ENCODE peak calls at places on chromosomes 2 and 18, in five cellular contexts. X, A, W, R and T are unnamed samples.
A peak's percentile ranks its signal among the peaks of the same experiment; 100 is the strongest.

GRCh38 chr18:49682301-49683190 is 120.7 kb downstream of the LIPG start:
- DNase-seq in X (no peak), A (no peak), W (no peak), R (no peak), T (no peak)

GRCh38 chr2:21070322-21071257 is 26.7 kb upstream of the APOB start:
- DNase-seq in X (no peak), A (no peak), W (no peak), R (no peak), T (no peak)

GRCh38 chr18:40874233-40874632 is 1080.8 kb upstream of the PIK3C3 start:
- DNase-seq in X (peak; percentile 21), A (peak; percentile 34), W (no peak), R (no peak), T (no peak)

GRCh38 chr2:41899189-41899588 is 148.6 kb upstream of the PKDCC start:
- DNase-seq in X (peak; percentile 57), A (peak; percentile 43), W (no peak), R (no peak), T (no peak)

GRCh38 chr2:201654611-201655384 is 11.5 kb upstream of the TMEM237 start:
- DNase-seq in X (peak; percentile 68), A (peak; percentile 74), W (no peak), R (no peak), T (no peak)

GRCh38 chr2:68302281-68302680 is 17.5 kb downstream of the CNRIP1 start:
- DNase-seq in X (no peak), A (no peak), W (no peak), R (no peak), T (no peak)

GRCh38 chr18:36364911-36365624 is 67.6 kb downstream of the FHOD3 start:
- DNase-seq in X (no peak), A (no peak), W (no peak), R (no peak), T (no peak)

GRCh38 chr2:223897669-223898314 is 47.3 kb downstream of the WDFY1 start:
- DNase-seq in X (no peak), A (no peak), W (no peak), R (no peak), T (peak; percentile 39)

GRCh38 chr2:148955798-148956197 is 80.8 kb downstream of the KIF5C start:
- DNase-seq in X (no peak), A (no peak), W (no peak), R (no peak), T (no peak)

GRCh38 chr2:67259581-67260347 is 137.4 kb upstream of the ETAA1 start:
- DNase-seq in X (peak; percentile 79), A (peak; percentile 80), W (no peak), R (no peak), T (no peak)

GRCh38 chr2:110828330-110828729 is 96.0 kb downstream of the ACOXL start:
- DNase-seq in X (no peak), A (no peak), W (no peak), R (no peak), T (no peak)

GRCh38 chr2:28648671-28649395 is 102.8 kb upstream of the PPP1CB start:
- DNase-seq in X (no peak), A (no peak), W (no peak), R (no peak), T (no peak)

GRCh38 chr18:73827801-73828200 is 319.8 kb downstream of the FBXO15 start:
- DNase-seq in X (no peak), A (no peak), W (no peak), R (no peak), T (no peak)

GRCh38 chr2:208163489-208163888 is at the start of gene CRYGA:
- DNase-seq in X (no peak), A (no peak), W (no peak), R (no peak), T (no peak)

GRCh38 chr2:82735336-82735735 is 1723.7 kb downstream of the SUCLG1 start:
- DNase-seq in X (no peak), A (no peak), W (no peak), R (no peak), T (no peak)

GRCh38 chr2:85183078-85183477 is 49.9 kb downstream of the TCF7L1 start:
- DNase-seq in X (no peak), A (no peak), W (no peak), R (no peak), T (no peak)

GRCh38 chr2:99861376-99861760 is 281.0 kb downstream of the AFF3 start:
- DNase-seq in X (no peak), A (peak; percentile 83), W (no peak), R (no peak), T (no peak)

GRCh38 chr18:10443001-10443400 is 11.4 kb upstream of the APCDD1 start:
- DNase-seq in X (no peak), A (no peak), W (no peak), R (no peak), T (no peak)

GRCh38 chr2:129354662-129355061 is 624.8 kb upstream of the RAB6C start:
- DNase-seq in X (no peak), A (no peak), W (peak; percentile 44), R (no peak), T (no peak)

GRCh38 chr2:45669109-45669508 is 17.6 kb downstream of the PRKCE start:
- DNase-seq in X (peak; percentile 71), A (no peak), W (peak; percentile 10), R (no peak), T (no peak)

GRCh38 chr2:222572761-222573174 is 83.1 kb downstream of the FARSB start:
- DNase-seq in X (peak; percentile 47), A (peak; percentile 73), W (no peak), R (no peak), T (no peak)

GRCh38 chr2:40450066-40450841 is 1.6 kb downstream of the SLC8A1 start:
- DNase-seq in X (peak; percentile 31), A (peak; percentile 78), W (peak; percentile 22), R (no peak), T (no peak)
- TF ChIP-seq CTCF in X (peak; percentile 9), A (no peak), W (no peak), R (peak; percentile 11), T (no peak)

GRCh38 chr18:77098554-77099174 is 33.9 kb downstream of the MBP start:
- DNase-seq in X (no peak), A (no peak), W (no peak), R (no peak), T (no peak)
- H3K4me3 ChIP-seq in X (peak overlapping the region; percentile 9), A (no peak overlapping the region), W (no peak overlapping the region), R (no peak overlapping the region), T (no peak overlapping the region)

GRCh38 chr18:42274488-42275137 is 319.6 kb downstream of the PIK3C3 start:
- DNase-seq in X (peak; percentile 3), A (peak; percentile 33), W (peak; percentile 23), R (no peak), T (no peak)
- TF ChIP-seq CTCF in X (peak; percentile 50), A (no peak), W (peak; percentile 44), R (no peak), T (no peak)

GRCh38 chr2:152395132-152396024 is 60.4 kb downstream of the FMNL2 start:
- DNase-seq in X (peak; percentile 58), A (peak; percentile 67), W (no peak), R (no peak), T (no peak)
- H3K4me3 ChIP-seq in X (no peak overlapping the region), A (peak overlapping the region; percentile 23), W (no peak overlapping the region), R (no peak overlapping the region), T (no peak overlapping the region)

GRCh38 chr2:116094196-116094595 is 1651.8 kb downstream of the DPP10 start:
- DNase-seq in X (no peak), A (no peak), W (peak; percentile 9), R (no peak), T (no peak)

GRCh38 chr2:116095636-116096035 is 1653.2 kb downstream of the DPP10 start:
- DNase-seq in X (no peak), A (no peak), W (no peak), R (no peak), T (no peak)

GRCh38 chr2:116098049-116098448 is 1655.6 kb downstream of the DPP10 start:
- DNase-seq in X (no peak), A (no peak), W (no peak), R (no peak), T (no peak)
- TF ChIP-seq CTCF in X (no peak), A (no peak), W (peak; percentile 41), R (no peak), T (no peak)

GRCh38 chr2:198219292-198219691 is 414.9 kb downstream of the PLCL1 start:
- DNase-seq in X (no peak), A (no peak), W (no peak), R (no peak), T (no peak)

GRCh38 chr2:198214108-198214736 is 409.8 kb downstream of the PLCL1 start:
- DNase-seq in X (no peak), A (no peak), W (no peak), R (no peak), T (no peak)
- H3K4me3 ChIP-seq in X (no peak overlapping the region), A (no peak overlapping the region), W (no peak overlapping the region), R (no peak overlapping the region), T (no peak overlapping the region)

GRCh38 chr2:238239872-238240760 is at the start of gene HES6:
- DNase-seq in X (peak; percentile 73), A (peak; percentile 88), W (peak; percentile 98), R (no peak), T (no peak)

GRCh38 chr2:238239552-238239871 is 326 bp downstream of the HES6 start:
- DNase-seq in X (no peak), A (no peak), W (peak; percentile 71), R (no peak), T (no peak)

GRCh38 chr2:238237441-238237840 is 2.4 kb downstream of the HES6 start:
- DNase-seq in X (no peak), A (no peak), W (no peak), R (no peak), T (no peak)

GRCh38 chr2:238238311-238238765 is 1.5 kb downstream of the HES6 start:
- DNase-seq in X (no peak), A (no peak), W (no peak), R (no peak), T (no peak)

DNA sequence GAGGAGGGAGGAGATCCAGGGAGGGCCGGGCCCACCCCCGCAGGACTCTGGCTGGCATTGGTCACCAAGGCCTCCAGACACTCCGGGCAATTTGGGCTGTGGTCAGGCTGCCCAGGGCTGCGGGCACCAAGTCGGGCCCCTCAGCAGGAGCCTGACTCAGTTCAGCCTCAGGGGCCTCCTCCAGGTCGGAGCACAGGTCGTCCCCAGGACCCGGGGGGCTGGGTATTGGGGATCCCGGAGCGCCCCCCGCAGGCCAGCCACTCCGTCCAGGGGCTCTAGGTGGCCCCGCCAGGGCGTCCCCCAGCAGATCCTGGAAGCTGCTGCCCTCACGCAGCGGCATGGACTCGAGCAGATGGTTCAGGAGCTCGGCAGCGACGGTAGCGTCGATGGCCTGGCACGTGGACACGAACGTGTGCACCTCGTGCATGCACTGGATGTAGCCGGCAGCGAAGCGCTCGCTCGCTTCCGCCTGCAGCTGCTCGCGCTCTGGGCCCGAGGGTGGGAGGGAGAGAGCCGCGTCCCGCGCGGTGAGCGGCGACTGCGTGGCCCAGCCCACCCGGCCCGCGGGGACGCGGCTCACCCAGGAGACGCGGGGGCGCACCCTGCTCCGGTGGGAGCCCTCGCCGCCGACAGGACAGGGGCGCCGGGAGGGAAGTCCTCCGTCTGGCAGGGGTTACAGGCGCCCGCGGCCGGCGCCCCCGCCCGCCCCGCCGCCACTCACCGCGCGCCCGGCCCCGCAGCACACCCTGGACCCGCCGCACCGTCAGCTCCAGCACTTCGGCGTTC is 879 bp downstream of the HES6 start:
- DNase-seq in X (no peak), A (no peak), W (peak; percentile 49), R (no peak), T (no peak)
- TF ChIP-seq CTCF in X (no peak), A (no peak), W (peak; percentile 7), R (no peak), T (peak; percentile 9)

GRCh38 chr2:218002792-218003191 is at the start of gene TNS1:
- DNase-seq in X (no peak), A (peak; percentile 39), W (peak; percentile 48), R (no peak), T (no peak)
- H3K4me3 ChIP-seq in X (peak within 1 kb of the TSS; percentile 47), A (peak within 1 kb of the TSS; percentile 34), W (no peak within 1 kb of the TSS), R (no peak within 1 kb of the TSS), T (no peak within 1 kb of the TSS)

GRCh38 chr2:27441958-27442281 is 261 bp upstream of the KRTCAP3 start:
- DNase-seq in X (no peak), A (no peak), W (no peak), R (no peak), T (no peak)
- TF ChIP-seq CTCF in X (peak; percentile 13), A (no peak), W (no peak), R (no peak), T (no peak)